ENCODE peak calls at places on chromosomes 11 and 22, in eight cellular contexts. I is tibial nerve, C is esophagus squamous epithelium, Y is stomach, V is testis, E is Peyer's patch, O is right lobe of liver, P is body of pancreas. Z is an unnamed sample.

GRCh38 chr22:19754701-19755144 is 5.9 kb upstream of the TBX1 start:
- DNase-seq in E (no peak), O (no peak), Y (no peak), V (no peak), P (no peak), I (no peak), C (no peak), Z (no peak)

GRCh38 chr22:18110194-18110943 is at the start of gene TUBA8:
- DNase-seq in V (peak), P (peak), O (peak), I (no peak), E (peak), C (no peak), Y (peak), Z (no peak)

GRCh38 chr11:96755752-96756151 is 365.9 kb downstream of the JRKL start:
- DNase-seq in C (no peak), P (no peak), E (no peak), Y (no peak), O (no peak), V (no peak), I (no peak), Z (no peak)

GRCh38 chr11:73184953-73185671 is 33.0 kb upstream of the P2RY2 start:
- DNase-seq in I (no peak), O (peak), Y (peak), P (peak), V (peak), C (no peak), E (peak), Z (no peak)

GRCh38 chr11:9692696-9693095 is 28.8 kb downstream of the SWAP70 start:
- DNase-seq in I (no peak), E (no peak), P (no peak), Y (no peak), C (no peak), O (no peak), V (no peak), Z (no peak)

GRCh38 chr11:108486331-108486730 is 11.9 kb downstream of the POGLUT3 start:
- DNase-seq in O (no peak), I (no peak), V (no peak), P (no peak), E (no peak), Y (no peak), C (no peak), Z (no peak)

GRCh38 chr22:50257451-50258360 is 3.8 kb downstream of the MAPK12 start:
- DNase-seq in C (no peak), V (no peak), P (peak), E (no peak), I (no peak), Y (peak), O (peak), Z (no peak)

GRCh38 chr11:92384807-92385206 is 160.2 kb downstream of the FAT3 start:
- DNase-seq in Y (no peak), P (no peak), O (no peak), C (no peak), I (no peak), V (no peak), E (no peak), Z (no peak)

GRCh38 chr11:110858556-110858921 is 146.3 kb upstream of the ARHGAP20 start:
- DNase-seq in O (no peak), Y (peak), P (peak), V (peak), I (peak), E (no peak), C (no peak), Z (peak)

GRCh38 chr11:130449246-130449990 is 973 bp downstream of the ADAMTS15 start:
- DNase-seq in V (peak), Y (no peak), C (no peak), P (no peak), O (no peak), E (no peak), I (no peak), Z (no peak)

GRCh38 chr11:15800121-15800800 is 556.1 kb downstream of the SOX6 start:
- DNase-seq in E (no peak), O (peak), I (peak), P (peak), Y (peak), C (no peak), V (peak), Z (no peak)

GRCh38 chr11:119992171-119993051 is 145.5 kb downstream of the TRIM29 start:
- DNase-seq in P (no peak), E (no peak), O (no peak), V (no peak), I (no peak), C (no peak), Y (no peak), Z (no peak)

GRCh38 chr11:88555829-88556202 is 218.3 kb upstream of the CTSC start:
- DNase-seq in O (no peak), E (no peak), I (no peak), C (no peak), P (no peak), Y (no peak), V (no peak), Z (no peak)

GRCh38 chr22:43622886-43623285 is 189.2 kb downstream of the EFCAB6 start:
- DNase-seq in V (no peak), Y (no peak), C (no peak), O (no peak), I (no peak), E (no peak), P (no peak), Z (no peak)

GRCh38 chr11:127524618-127525017 is 524.0 kb upstream of the KIRREL3 start:
- DNase-seq in E (no peak), O (no peak), I (no peak), P (peak), V (no peak), C (no peak), Y (no peak), Z (no peak)

GRCh38 chr11:8768625-8769333 is 86.2 kb downstream of the RPL27A start:
- DNase-seq in E (no peak), C (no peak), I (no peak), P (peak), V (peak), O (peak), Y (peak), Z (no peak)

DNA sequence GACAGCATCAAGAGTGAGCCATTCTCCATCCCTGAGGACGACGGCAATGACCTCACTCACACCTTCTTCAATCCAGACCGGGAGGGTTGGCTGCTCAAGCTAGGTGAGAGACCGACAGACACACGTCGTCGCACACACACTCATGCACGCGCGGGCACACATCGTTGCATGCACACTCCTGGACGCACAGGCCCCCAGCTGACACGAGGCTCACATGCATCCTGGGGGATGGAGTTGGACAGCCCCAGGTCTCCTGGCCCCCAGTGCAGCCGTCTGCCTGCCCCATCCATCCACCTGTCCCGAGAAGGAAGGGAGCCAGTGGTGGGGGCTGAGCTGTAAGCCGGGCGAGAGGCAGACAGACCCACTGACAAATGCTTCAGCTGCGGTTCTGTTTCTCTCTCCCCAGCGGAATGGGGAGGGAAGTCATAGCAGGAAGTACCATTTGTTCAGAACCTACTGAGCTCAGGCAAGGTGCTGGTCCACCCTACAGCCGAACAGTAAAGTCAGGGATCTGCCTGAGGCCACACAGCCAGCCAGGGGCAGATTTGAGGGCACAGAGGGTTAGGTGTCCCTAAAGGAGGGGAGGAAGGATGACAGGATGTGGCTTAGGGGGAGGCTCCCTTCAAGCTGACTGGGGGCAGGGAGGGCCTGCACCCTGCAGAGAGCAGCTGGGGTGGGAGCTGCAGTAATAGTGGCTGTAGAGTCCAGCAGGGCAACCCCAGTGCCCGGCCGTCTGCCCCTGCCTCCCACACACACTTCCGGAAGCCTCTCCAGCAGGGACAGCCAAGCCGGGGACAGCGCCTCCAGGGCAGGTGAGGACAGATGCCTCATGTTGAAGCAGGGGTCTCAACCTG is 27.1 kb downstream of the CYTH4 start:
- DNase-seq in I (no peak), P (no peak), Y (no peak), O (no peak), E (no peak), V (no peak), C (no peak), Z (no peak)
- H3K27ac ChIP-seq in I (no peak), P (no peak), Y (no peak), O (no peak), E (peak), V (no peak), C (peak), Z (no peak)

DNA sequence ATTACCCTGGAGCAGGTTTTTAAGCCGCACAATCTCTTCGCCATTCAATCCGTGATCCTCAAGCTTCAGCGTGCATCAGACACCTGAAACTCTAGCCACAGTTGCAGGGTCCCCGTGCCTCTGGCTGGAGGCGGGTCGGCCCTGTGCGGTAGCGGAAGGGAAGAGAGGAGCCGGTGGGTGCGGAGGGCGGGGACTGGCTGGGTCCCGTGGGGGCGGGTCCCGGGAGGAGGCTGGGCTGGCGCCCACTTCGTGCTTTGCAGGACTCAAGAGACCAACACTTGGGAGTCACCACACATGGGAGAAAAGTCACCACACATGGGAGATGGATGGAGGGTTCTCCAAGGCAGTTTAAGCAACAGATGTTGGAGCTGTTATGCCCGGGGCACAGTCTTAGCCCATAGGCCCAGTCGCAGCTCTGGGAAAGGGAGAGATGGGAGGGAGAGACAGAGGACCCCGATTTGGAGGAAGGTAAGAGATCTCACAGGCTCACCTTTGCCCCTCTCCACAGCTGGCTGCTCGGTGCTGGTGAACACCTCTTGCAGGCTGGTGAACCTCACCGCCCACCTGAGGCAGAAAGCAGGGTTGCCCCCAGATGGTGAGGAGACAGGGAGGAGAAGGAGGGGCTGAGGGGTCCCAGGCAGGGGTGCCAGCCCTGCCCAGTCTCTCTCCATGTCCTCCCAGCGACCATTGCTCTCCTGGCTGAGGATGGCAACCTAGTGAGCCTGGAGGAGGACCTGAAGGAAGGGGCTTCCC is 965 bp downstream of the C22orf15 start:
- DNase-seq in P (no peak), V (no peak), Y (no peak), E (no peak), C (no peak), O (no peak), I (no peak), Z (no peak)
- H3K4me3 ChIP-seq in P (no peak), V (no peak), Y (peak), E (peak), C (no peak), O (no peak), I (no peak), Z (no peak)

DNA sequence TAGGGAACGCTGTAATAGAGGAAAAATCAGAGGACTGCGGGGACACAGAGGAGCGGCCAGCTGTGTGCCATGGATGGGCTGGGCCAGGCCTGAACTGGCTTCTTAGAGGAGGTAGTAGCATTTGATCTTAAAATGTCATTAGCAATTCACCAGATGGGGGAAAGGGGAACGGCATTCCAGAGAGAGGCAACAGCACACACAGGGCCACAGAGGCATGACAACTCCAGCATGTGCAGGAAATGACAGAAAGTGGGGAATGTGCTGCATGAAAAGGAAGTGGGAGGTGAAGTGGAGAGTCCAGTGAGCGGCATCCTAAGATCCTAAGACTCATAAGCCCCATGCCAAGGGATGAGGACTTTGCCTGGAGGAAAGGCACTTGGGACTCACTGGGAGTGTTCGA is 69.0 kb downstream of the UBASH3B start:
- DNase-seq in Y (no peak), I (no peak), C (no peak), V (no peak), P (no peak), E (no peak), O (no peak), Z (no peak)
- TF ChIP-seq POLR2A in Y (no peak), I (no peak), C (no peak), V (no peak), P (no peak), E (no peak), O (no peak), Z (no peak)

DNA sequence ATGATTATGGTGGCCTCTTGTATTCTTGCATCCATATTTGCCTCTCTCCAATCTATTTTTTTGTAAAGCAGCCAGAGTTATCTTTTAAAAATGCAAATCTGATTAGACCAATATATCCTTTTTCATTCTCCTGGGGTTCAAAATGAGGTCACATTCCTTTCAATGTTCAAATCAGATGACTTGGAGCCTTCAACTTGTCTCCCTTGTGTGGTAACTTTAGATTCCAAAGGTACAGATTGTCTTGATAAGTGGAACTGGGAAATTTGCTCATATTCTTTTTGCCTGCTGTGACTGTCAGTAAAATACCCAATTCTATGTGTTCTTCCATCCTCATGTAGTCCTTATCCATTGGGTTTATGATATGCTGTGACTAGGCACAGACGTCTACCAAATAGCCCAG is 15.1 kb upstream of the CAPRIN1 start:
- DNase-seq in E (no peak), P (no peak), O (no peak), I (no peak), C (no peak), V (no peak), Y (no peak), Z (no peak)
- H3K27ac ChIP-seq in E (no peak), P (no peak), O (peak), I (no peak), C (no peak), V (no peak), Y (no peak), Z (no peak)

GRCh38 chr22:27422442-27422841 is 379.1 kb downstream of the MN1 start:
- DNase-seq in C (no peak), V (no peak), O (no peak), I (no peak), Y (no peak), P (no peak), E (no peak), Z (no peak)

GRCh38 chr22:27420817-27421361 is 380.7 kb downstream of the MN1 start:
- DNase-seq in P (peak), I (peak), Y (peak), E (no peak), V (peak), O (peak), C (no peak), Z (peak)

GRCh38 chr22:27419473-27419872 is 382.1 kb downstream of the MN1 start:
- DNase-seq in V (no peak), C (no peak), P (no peak), I (no peak), Y (no peak), O (no peak), E (no peak), Z (no peak)

GRCh38 chr22:27418261-27418660 is 383.3 kb downstream of the MN1 start:
- DNase-seq in E (no peak), I (no peak), V (no peak), O (no peak), Y (no peak), P (no peak), C (no peak), Z (no peak)

GRCh38 chr22:27420186-27420816 is 381.3 kb downstream of the MN1 start:
- DNase-seq in O (no peak), I (no peak), E (no peak), Y (no peak), V (no peak), C (no peak), P (no peak), Z (no peak)
- H3K4me3 ChIP-seq in O (no peak), I (no peak), E (no peak), Y (no peak), V (no peak), C (no peak), P (no peak), Z (no peak)

GRCh38 chr11:67345247-67345948 is 7.9 kb downstream of the POLD4 start:
- DNase-seq in O (no peak), Y (no peak), P (no peak), I (no peak), E (no peak), V (no peak), C (no peak), Z (no peak)
- TF ChIP-seq POLR2A in O (no peak), Y (no peak), P (peak), I (no peak), E (no peak), V (no peak), C (no peak), Z (no peak)

GRCh38 chr11:14635559-14635958 is 8.0 kb upstream of the PDE3B start:
- DNase-seq in P (no peak), I (no peak), V (no peak), O (no peak), C (no peak), Y (no peak), E (no peak), Z (no peak)

GRCh38 chr11:14634813-14635212 is 8.8 kb upstream of the PDE3B start:
- DNase-seq in O (no peak), C (no peak), V (no peak), I (no peak), P (no peak), Y (no peak), E (no peak), Z (no peak)

GRCh38 chr11:14638561-14638960 is 5.0 kb upstream of the PDE3B start:
- DNase-seq in Y (no peak), C (no peak), V (no peak), O (peak), P (peak), E (no peak), I (no peak), Z (no peak)

GRCh38 chr11:14637868-14638409 is 5.7 kb upstream of the PDE3B start:
- DNase-seq in I (no peak), V (no peak), P (no peak), E (no peak), C (no peak), O (no peak), Y (no peak), Z (no peak)

DNA sequence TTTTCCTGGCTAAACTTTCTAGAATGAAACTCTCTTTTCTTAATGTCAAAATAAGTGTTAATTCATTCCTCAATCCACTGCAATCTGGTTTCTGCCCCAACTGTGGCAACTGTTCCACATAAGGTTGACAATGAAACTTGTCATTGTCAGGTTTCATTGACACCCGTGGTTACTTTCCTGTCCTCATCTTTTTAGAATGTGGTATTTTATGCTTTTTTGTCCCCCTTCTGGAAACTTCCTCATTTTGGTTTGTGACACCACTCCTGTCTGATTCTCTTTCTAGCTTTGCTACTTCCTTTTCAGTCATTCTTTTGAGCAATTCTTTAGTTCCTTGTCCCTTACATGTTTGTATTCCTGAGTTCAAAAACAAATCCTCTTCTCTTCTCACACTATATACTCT is 7.5 kb upstream of the PDE3B start:
- DNase-seq in I (no peak), C (no peak), Y (no peak), O (no peak), E (no peak), P (no peak), V (no peak), Z (no peak)
- H3K27ac ChIP-seq in I (no peak), C (no peak), Y (no peak), O (no peak), E (no peak), P (no peak), V (no peak), Z (no peak)

GRCh38 chr22:44661070-44661469 is 40.9 kb upstream of the PRR5 start:
- DNase-seq in Y (no peak), E (no peak), V (no peak), C (no peak), O (no peak), P (no peak), I (no peak), Z (no peak)
- H3K4me3 ChIP-seq in Y (no peak), E (no peak), V (no peak), C (no peak), O (no peak), P (no peak), I (no peak), Z (no peak)

Z was measured in uterus.